ENCODE peak calls at places on chromosomes 4 and X, in eight cellular contexts. U is colonic mucosa, V is glutamatergic neuron, O is left ventricle myocardium inferior, D is keratinocyte, B is cardiac fibroblast, P is ovary, Y is GM12865. J is an unnamed sample.

GRCh38 chr4:2259036-2259540 is 2.8 kb downstream of the MXD4 start:
- DNase-seq in U (peak), V (peak), O (peak), D (no peak), B (no peak), P (peak), Y (no peak), J (no peak)

GRCh38 chr4:78720994-78721677 is 55.0 kb upstream of the BMP2K start:
- DNase-seq in U (peak), V (no peak), O (peak), D (no peak), B (no peak), P (no peak), Y (peak), J (peak)

GRCh38 chrX:102968216-102968615 is 31.1 kb downstream of the RAB40AL start:
- DNase-seq in U (no peak), V (no peak), O (no peak), D (no peak), B (no peak), P (no peak), Y (no peak), J (no peak)

GRCh38 chr4:108988514-108989195 is 225.8 kb upstream of the ETNPPL start:
- DNase-seq in U (no peak), V (no peak), O (no peak), D (no peak), B (no peak), P (no peak), Y (no peak), J (no peak)

GRCh38 chrX:55867254-55867653 is 149.7 kb downstream of the RRAGB start:
- DNase-seq in U (no peak), V (no peak), O (no peak), D (no peak), B (peak), P (no peak), Y (peak), J (peak)

GRCh38 chr4:151524610-151525009 is 115.6 kb downstream of the FHIP1A start:
- DNase-seq in U (no peak), V (no peak), O (no peak), D (peak), B (no peak), P (no peak), Y (no peak), J (no peak)

GRCh38 chrX:119885554-119886428 is 9.9 kb upstream of the AKAP14 start:
- DNase-seq in U (peak), V (no peak), O (no peak), D (no peak), B (peak), P (no peak), Y (peak), J (no peak)

GRCh38 chr4:156255205-156255604 is 301.5 kb upstream of the CTSO start:
- DNase-seq in U (no peak), V (no peak), O (no peak), D (no peak), B (no peak), P (no peak), Y (no peak), J (no peak)

GRCh38 chrX:54452920-54453319 is 12.7 kb downstream of the TSR2 start:
- DNase-seq in U (no peak), V (peak), O (no peak), D (no peak), B (peak), P (no peak), Y (peak), J (no peak)

GRCh38 chr4:26741491-26741871 is 119.2 kb upstream of the STIM2 start:
- DNase-seq in U (no peak), V (no peak), O (no peak), D (no peak), B (peak), P (peak), Y (no peak), J (no peak)

GRCh38 chrX:17788439-17788838 is 51.1 kb downstream of the SCML1 start:
- DNase-seq in U (peak), V (peak), O (no peak), D (peak), B (peak), P (peak), Y (peak), J (no peak)

GRCh38 chrX:70244881-70245280 is 10.4 kb downstream of the AWAT1 start:
- DNase-seq in U (no peak), V (no peak), O (no peak), D (no peak), B (no peak), P (no peak), Y (no peak), J (no peak)

GRCh38 chr4:73606465-73606974 is 13.7 kb downstream of the RASSF6 start:
- DNase-seq in U (peak), V (no peak), O (no peak), D (no peak), B (no peak), P (no peak), Y (peak), J (peak)

GRCh38 chrX:3518870-3519269 is 172.4 kb upstream of the MXRA5 start:
- DNase-seq in U (peak), V (no peak), O (peak), D (no peak), B (peak), P (no peak), Y (no peak), J (no peak)

GRCh38 chrX:3520458-3520857 is 174.0 kb upstream of the MXRA5 start:
- DNase-seq in U (no peak), V (no peak), O (no peak), D (no peak), B (no peak), P (no peak), Y (no peak), J (no peak)

GRCh38 chrX:3526084-3526483 is 179.6 kb upstream of the MXRA5 start:
- DNase-seq in U (no peak), V (no peak), O (no peak), D (no peak), B (peak), P (no peak), Y (no peak), J (no peak)

GRCh38 chrX:3520987-3521875 is 174.8 kb upstream of the MXRA5 start:
- DNase-seq in U (no peak), V (no peak), O (no peak), D (no peak), B (no peak), P (no peak), Y (no peak), J (no peak)

GRCh38 chrX:3522016-3522690 is 175.7 kb upstream of the MXRA5 start:
- DNase-seq in U (no peak), V (no peak), O (no peak), D (no peak), B (peak), P (no peak), Y (no peak), J (no peak)
- TF ChIP-seq CTCF in U (no peak), V (no peak), O (no peak), D (no peak), B (no peak), P (no peak), Y (no peak), J (no peak)

DNA sequence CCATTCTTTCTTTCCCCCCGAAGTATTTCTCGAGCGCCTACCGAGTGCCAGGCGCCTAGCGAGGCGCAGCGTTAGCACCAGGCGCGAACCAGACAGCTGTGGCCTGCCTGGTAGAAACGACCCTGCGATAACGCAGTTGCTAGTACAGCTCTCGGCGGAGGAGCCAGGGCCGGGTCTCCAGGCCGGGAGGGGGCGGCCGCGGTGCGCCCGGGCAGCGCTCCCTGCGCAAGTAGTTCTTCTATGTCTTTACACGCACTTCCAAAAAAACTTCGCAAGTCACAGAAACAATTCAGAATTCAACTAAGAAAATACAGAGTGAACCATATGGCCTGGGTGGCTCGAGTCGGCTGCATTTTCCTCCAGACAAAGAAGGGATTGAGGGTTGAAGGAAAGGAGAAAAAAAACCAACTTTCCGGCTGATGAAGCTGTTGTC is 7.0 kb upstream of the NEUROG2 start:
- DNase-seq in U (no peak), V (peak), O (no peak), D (no peak), B (peak), P (no peak), Y (peak), J (peak)
- TF ChIP-seq CTCF in U (no peak), V (no peak), O (no peak), D (no peak), B (no peak), P (no peak), Y (peak), J (peak)

DNA sequence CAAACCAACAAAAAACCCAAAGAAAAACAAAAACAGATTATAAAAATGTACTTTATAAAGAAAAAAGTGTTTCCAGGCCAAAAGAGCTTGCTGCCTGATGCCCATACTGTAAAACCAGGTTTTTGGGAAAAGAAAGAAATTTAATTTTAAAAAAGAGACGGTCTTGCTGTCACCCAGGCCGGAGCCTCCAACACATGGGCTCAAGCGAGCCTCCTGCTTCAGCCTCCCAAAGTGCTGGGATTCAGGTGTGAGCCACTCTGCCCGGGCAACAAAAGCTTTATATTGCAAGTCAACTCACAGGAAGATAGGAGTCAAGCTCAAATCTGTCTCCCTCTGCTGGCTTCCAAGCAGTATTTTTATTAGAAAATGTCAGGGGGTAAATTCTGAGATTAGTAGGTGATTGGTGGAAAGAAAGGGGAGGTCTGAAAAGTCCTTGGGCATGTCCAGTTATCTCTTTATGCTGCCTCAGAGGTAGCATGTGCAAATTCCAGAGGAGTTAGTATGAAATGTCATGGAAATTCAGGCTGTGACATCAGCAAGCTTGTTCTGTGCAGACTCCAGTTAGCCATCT is 39.4 kb downstream of the MGST2 start:
- DNase-seq in U (no peak), V (no peak), O (no peak), D (no peak), B (peak), P (no peak), Y (no peak), J (no peak)
- TF ChIP-seq CTCF in U (no peak), V (peak), O (no peak), D (peak), B (peak), P (no peak), Y (peak), J (peak)

GRCh38 chrX:47204970-47205369 is 11.3 kb downstream of the UBA1 start:
- DNase-seq in U (no peak), V (no peak), O (no peak), D (no peak), B (no peak), P (no peak), Y (no peak), J (no peak)
- TF ChIP-seq CTCF in U (no peak), V (no peak), O (no peak), D (no peak), B (no peak), P (no peak), Y (no peak), J (no peak)

GRCh38 chr4:77120888-77121508 is 36.0 kb upstream of the CCNG2 start:
- DNase-seq in U (no peak), V (no peak), O (no peak), D (no peak), B (no peak), P (no peak), Y (peak), J (no peak)
- TF ChIP-seq CTCF in U (no peak), V (no peak), O (no peak), D (no peak), B (no peak), P (no peak), Y (peak), J (peak)

GRCh38 chr4:93996895-93997294 is 168.3 kb downstream of the ATOH1 start:
- DNase-seq in U (no peak), V (no peak), O (no peak), D (no peak), B (no peak), P (no peak), Y (no peak), J (no peak)

DNA sequence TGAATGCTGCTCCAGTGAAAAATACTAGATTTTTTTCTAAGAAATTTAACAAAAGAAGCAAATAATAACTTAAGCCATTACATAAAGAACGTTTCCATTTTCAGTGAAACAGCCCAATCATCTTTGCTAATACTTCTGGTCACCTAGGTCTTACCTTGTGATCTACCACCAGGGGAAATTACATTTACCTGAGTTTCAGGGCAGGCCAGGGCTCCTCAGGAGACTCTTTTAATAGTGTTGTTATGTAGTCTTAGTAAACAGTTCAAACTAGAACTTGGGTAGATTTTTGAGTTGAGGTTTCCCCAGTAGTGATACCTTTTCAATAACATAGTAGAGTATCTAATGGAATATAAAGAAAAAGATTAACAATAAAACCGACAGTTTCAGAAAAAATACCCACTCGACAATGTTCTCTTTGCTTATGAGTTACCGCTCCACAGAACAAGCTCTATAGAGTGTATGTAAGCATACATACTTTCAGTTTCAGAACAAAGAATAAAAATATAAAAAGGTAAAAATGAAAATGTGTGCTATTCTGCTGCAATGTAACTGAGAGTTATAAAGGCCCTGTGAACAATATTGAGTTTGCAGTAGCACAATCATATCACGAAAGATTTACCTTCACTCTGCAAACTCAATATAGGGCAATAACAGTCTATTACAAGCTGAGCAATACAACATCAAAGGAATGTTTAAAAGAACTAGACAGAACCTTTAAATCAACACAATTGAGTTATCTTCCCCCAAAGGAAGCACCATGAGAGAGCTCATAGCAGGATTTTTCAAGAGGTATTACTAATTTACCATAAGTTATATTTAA is 165.8 kb downstream of the ATOH1 start:
- DNase-seq in U (no peak), V (no peak), O (no peak), D (no peak), B (no peak), P (no peak), Y (no peak), J (no peak)
- TF ChIP-seq CTCF in U (no peak), V (no peak), O (no peak), D (no peak), B (no peak), P (no peak), Y (no peak), J (no peak)

DNA sequence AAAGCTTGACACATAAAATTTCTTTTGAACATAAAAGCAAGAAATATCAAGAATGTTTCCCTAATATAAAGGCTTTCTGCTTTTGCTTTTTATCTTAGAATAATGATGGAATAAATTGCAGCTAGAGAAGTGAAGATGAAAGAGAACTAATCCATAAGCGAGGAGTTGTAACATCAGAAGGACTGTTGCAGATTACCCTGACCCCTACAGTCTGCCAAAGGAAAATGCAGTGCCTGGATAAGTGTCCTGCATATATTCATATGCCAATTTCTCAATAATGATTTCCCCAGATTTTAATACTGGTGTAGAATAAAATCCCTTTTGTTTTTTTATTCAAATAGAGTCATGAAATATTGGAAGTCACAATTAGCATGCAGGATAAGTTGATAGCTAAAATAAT is 115.9 kb downstream of the MAGEC2 start:
- DNase-seq in U (no peak), V (no peak), O (no peak), D (no peak), B (peak), P (no peak), Y (no peak), J (no peak)
- TF ChIP-seq CTCF in U (no peak), V (peak), O (peak), D (peak), B (peak), P (no peak), Y (no peak), J (no peak)

GRCh38 chrX:50204364-50204899 is at the start of gene CCNB3:
- DNase-seq in U (peak), V (peak), O (peak), D (no peak), B (peak), P (peak), Y (peak), J (peak)
- TF ChIP-seq CTCF in U (peak), V (peak), O (peak), D (peak), B (peak), P (peak), Y (peak), J (peak)

J was measured in GM06990.